ENCODE peak calls at places on chromosomes 13 and 19, in seven cellular contexts. Q, M, D, R, K, H and Z are unnamed samples.

GRCh38 chr13:51229141-51229540 is 6.9 kb downstream of the FAM124A start:
- DNase-seq in R (no peak), Q (no peak), D (no peak), K (no peak), H (no peak), M (no peak), Z (no peak)

GRCh38 chr19:45218887-45219780 is 26.1 kb downstream of the EXOC3L2 start:
- DNase-seq in D (no peak), R (no peak), H (no peak), K (no peak), Q (no peak), M (no peak), Z (peak)

GRCh38 chr13:74695021-74695800 is 561.0 kb upstream of the KLF12 start:
- DNase-seq in K (no peak), Q (peak), H (no peak), R (no peak), D (no peak), M (peak), Z (no peak)

GRCh38 chr19:2446390-2446789 is 10.4 kb downstream of the LMNB2 start:
- DNase-seq in Q (no peak), M (no peak), H (peak), R (no peak), K (no peak), D (no peak), Z (no peak)

GRCh38 chr13:25232937-25233515 is 54.3 kb downstream of the MTMR6 start:
- DNase-seq in Q (no peak), H (no peak), D (no peak), R (no peak), K (peak), M (peak), Z (peak)

GRCh38 chr13:52411629-52412028 is 5.7 kb upstream of the THSD1 start:
- DNase-seq in R (no peak), K (peak), D (no peak), H (no peak), M (peak), Q (peak), Z (peak)

GRCh38 chr13:75079226-75079625 is 402.7 kb downstream of the TBC1D4 start:
- DNase-seq in D (no peak), R (no peak), K (peak), M (peak), H (no peak), Q (peak), Z (no peak)

GRCh38 chr13:18944501-18945068 is 237.0 kb downstream of the TUBA3C start:
- DNase-seq in Q (no peak), K (no peak), R (no peak), H (no peak), D (no peak), M (no peak), Z (no peak)

GRCh38 chr19:35063940-35064818 is 22.7 kb downstream of the HPN start:
- DNase-seq in Q (peak), K (peak), D (no peak), H (no peak), M (peak), R (no peak), Z (peak)

GRCh38 chr19:9309974-9310446 is 372 bp upstream of the ZNF699 start:
- DNase-seq in M (peak), Q (peak), D (peak), H (peak), K (peak), R (peak), Z (peak)

GRCh38 chr19:55598034-55598433 is 1.3 kb downstream of the FIZ1 start:
- DNase-seq in H (no peak), R (no peak), K (no peak), D (no peak), Q (no peak), M (peak), Z (no peak)

GRCh38 chr13:113742000-113742441 is 17.0 kb upstream of the TMEM255B start:
- DNase-seq in M (peak), K (peak), H (no peak), R (no peak), Q (no peak), D (peak), Z (peak)

GRCh38 chr19:48836089-48837017 is at the start of gene HSD17B14:
- DNase-seq in Q (peak), H (no peak), D (no peak), M (peak), R (no peak), K (no peak), Z (peak)

GRCh38 chr13:41061914-41062837 is 867 bp downstream of the WBP4 start:
- DNase-seq in Q (peak), R (no peak), K (peak), H (no peak), M (peak), D (no peak), Z (peak)

GRCh38 chr13:42781362-42781761 is at the start of gene FAM216B:
- DNase-seq in H (no peak), Q (no peak), D (no peak), K (peak), R (no peak), M (no peak), Z (no peak)

GRCh38 chr19:39497850-39498261 is 891 bp upstream of the DLL3 start:
- DNase-seq in H (peak), K (peak), Q (no peak), D (no peak), M (peak), R (no peak), Z (no peak)

GRCh38 chr13:21898461-21898860 is 227.6 kb downstream of the FGF9 start:
- DNase-seq in H (no peak), Q (no peak), D (no peak), K (no peak), R (no peak), M (no peak), Z (no peak)

GRCh38 chr19:51138549-51138979 is 3.5 kb upstream of the SIGLEC7 start:
- DNase-seq in Q (no peak), K (no peak), D (peak), M (no peak), R (no peak), H (no peak), Z (no peak)

GRCh38 chr13:95833713-95834112 is 156.8 kb downstream of the DNAJC3 start:
- DNase-seq in D (no peak), M (peak), K (peak), Q (no peak), R (no peak), H (no peak), Z (peak)

GRCh38 chr13:95833126-95833525 is 156.2 kb downstream of the DNAJC3 start:
- DNase-seq in K (no peak), M (no peak), R (no peak), D (no peak), Q (no peak), H (no peak), Z (no peak)

DNA sequence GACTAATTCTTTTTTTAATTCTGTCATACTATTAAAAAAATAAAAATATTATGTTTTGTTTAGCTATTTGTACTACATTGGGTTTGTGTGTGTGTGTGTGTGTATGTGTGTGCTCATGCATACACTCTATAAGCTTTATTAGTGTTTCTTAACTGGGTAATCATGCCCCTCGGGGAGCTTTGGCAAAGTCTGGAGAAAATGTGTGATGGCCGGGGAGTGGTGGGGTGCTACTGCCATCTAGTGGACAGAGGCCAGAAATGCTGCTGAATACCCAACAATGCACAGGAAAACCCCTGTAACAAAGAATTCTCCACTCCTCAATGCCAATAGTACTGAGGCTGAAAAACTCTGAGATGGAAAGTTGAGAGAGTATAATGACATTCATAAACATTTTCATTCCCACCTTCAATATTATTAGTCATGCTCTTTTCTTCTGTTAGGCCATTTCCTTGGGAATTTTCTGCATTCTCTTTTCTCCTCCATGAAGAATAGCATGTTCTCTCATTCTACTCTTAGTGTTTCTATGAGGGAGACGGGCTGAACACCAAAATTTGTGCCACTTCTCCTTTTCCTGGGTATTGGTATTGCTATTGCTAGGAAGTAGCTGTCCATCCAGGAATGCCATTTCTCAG is 157.3 kb downstream of the DNAJC3 start:
- DNase-seq in M (peak), D (peak), H (peak), K (peak), Q (peak), R (peak), Z (peak)
- TF ChIP-seq CTCF in M (peak), D (peak), H (peak), K (peak), Q (peak), R (peak), Z (peak)

DNA sequence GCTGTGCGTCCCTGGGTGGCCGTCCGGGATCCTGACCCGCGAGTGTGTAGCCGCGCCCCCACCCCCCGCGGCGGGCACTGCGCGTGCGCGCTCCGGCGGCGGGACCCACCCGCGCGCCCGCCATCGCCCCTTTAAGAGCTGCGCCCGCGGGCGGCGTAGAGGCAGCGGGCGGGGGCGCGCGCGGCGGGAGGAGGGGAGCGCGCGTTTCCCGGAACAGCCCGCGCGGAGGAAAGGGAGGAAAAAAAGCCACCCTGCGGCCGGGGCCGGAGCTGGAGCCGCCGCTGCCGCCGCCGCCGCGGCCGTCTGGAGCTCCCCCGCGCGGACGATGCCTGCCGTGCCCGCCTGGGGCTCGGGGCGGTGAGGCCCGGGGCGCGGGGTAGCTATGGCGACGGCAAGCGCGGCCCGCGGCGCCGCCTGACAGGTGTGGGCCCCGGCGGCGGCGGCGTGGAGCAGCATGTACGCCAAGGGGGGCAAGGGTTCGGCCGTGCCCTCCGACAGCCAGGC is at the start of gene SSBP4:
- DNase-seq in D (peak), Q (peak), K (peak), R (no peak), H (peak), M (peak), Z (peak)
- TF ChIP-seq CTCF in D (no peak), Q (peak), K (peak), R (peak), H (peak), M (no peak), Z (no peak)

DNA sequence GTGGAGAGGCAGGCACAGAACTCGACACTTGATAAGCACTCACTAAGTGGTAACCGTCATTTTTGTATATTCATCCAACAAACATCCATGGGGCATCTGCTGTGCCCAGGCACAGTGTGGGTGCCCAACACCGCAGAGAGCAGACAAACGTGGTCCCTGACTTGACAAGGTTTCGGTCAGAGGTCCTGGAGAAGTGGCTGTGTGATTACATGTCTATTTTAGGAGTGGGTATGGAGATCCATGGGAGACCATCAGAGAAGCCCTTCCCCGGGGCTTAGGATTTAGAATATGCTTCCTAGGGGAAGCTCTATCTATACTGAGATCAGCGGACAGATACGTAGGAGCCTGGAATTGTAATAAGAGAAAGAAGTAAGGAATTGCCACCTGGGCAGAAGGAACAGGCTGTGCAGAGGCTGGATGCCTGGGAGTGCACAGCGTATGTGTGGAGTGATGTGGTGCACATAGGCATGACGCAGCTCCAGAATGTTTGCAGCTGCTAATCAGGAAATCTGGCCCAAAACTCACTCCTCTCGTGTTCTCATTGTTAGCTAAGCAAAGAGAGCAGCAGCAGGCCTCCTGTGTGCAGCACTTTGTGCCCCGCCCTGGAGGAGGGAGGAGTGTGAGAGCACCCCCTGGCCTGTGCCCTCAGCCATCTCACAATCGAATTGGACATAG is 23.0 kb upstream of the IRS2 start:
- DNase-seq in H (no peak), K (peak), Q (no peak), D (no peak), M (no peak), R (no peak), Z (peak)
- TF ChIP-seq CTCF in H (no peak), K (no peak), Q (no peak), D (no peak), M (no peak), R (no peak), Z (no peak)

GRCh38 chr19:43305642-43306041 is 36.3 kb upstream of the PSG9 start:
- DNase-seq in M (no peak), H (no peak), Q (no peak), K (no peak), R (no peak), D (no peak), Z (no peak)
- TF ChIP-seq CTCF in M (no peak), H (no peak), Q (no peak), K (no peak), R (no peak), D (no peak), Z (peak)

DNA sequence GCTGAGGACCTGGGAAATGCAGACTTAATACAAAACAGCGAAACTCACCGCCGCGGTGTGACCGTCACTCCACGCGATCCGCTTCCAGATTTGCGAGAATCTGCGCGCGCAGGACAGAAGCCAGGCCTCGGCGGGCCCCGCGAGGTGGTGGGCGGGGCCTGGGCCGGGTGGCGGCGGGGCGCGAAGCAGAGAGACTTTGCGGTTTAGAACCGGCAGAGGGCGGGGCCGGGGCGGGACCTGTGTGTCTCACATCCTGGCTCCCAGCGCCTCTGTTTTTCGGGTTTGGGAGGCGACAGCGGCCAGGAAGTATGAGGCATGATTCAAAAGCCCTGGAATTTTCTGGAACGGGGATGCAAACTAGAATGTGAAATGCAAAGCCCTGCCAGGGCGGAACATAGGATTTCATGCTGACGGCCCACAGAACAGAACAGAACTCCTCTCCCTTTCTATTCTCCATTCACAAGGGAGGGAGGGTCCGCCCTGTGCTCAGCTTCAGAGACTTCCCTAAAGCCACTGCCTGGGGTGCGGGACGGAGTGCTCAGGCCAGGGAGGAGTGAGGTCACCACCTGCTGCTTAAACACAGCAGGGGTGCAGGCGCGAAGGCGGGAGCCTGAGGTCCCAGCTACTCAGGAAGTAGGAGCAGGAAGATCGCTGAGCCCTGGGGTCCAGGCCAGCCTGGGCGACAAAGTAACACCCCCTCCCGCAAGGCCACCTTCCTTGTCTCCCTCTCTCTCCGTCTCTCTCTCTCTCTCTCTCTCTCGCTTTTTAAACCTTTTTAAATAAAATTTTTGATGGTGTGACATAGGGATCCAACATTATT is 44.2 kb downstream of the ZNF611 start:
- DNase-seq in M (peak), Q (peak), K (peak), R (peak), H (peak), D (peak), Z (peak)
- TF ChIP-seq CTCF in M (no peak), Q (no peak), K (no peak), R (no peak), H (peak), D (no peak), Z (no peak)